ENCODE peak calls at places on chromosomes 7 and 10, in five cellular contexts. One of them, this sample, is unnamed.

GRCh38 chr7:132609222-132609621 is 33.0 kb upstream of the PLXNA4 start:
- DNase-seq in GM12878: no peak
- DNase-seq in transverse colon: no peak
- DNase-seq in ovary: no peak
- DNase-seq in A549: no peak
- DNase-seq in this sample: no peak

GRCh38 chr10:94320285-94320914 is 42.3 kb downstream of the NOC3L start:
- DNase-seq in GM12878: no peak
- DNase-seq in ovary: peak; percentile 71
- DNase-seq in transverse colon: peak; percentile 65
- DNase-seq in A549: peak; percentile 61
- DNase-seq in this sample: peak; percentile 57

GRCh38 chr7:84040365-84040764 is 154.2 kb downstream of the SEMA3A start:
- DNase-seq in A549: no peak
- DNase-seq in transverse colon: no peak
- DNase-seq in GM12878: no peak
- DNase-seq in ovary: no peak
- DNase-seq in this sample: no peak

GRCh38 chr7:96952974-96953391 is 52.4 kb upstream of the DLX6 start:
- DNase-seq in transverse colon: no peak
- DNase-seq in A549: no peak
- DNase-seq in ovary: no peak
- DNase-seq in GM12878: no peak
- DNase-seq in this sample: no peak

GRCh38 chr7:26398436-26399308 is 107.0 kb downstream of the SNX10 start:
- DNase-seq in GM12878: peak; percentile 91
- DNase-seq in A549: peak; percentile 37
- DNase-seq in ovary: peak; percentile 69
- DNase-seq in transverse colon: peak; percentile 68
- DNase-seq in this sample: peak; percentile 67

GRCh38 chr7:87155788-87156187 is 3.5 kb downstream of the DMTF1 start:
- DNase-seq in A549: no peak
- DNase-seq in ovary: no peak
- DNase-seq in GM12878: no peak
- DNase-seq in transverse colon: no peak
- DNase-seq in this sample: no peak

GRCh38 chr7:93226310-93226709 is at the start of gene HEPACAM2:
- DNase-seq in A549: no peak
- DNase-seq in GM12878: no peak
- DNase-seq in ovary: no peak
- DNase-seq in transverse colon: no peak
- DNase-seq in this sample: no peak

GRCh38 chr10:18104223-18104872 is 35.9 kb upstream of the CACNB2 start:
- DNase-seq in A549: peak; percentile 52
- DNase-seq in transverse colon: peak; percentile 56
- DNase-seq in ovary: peak; percentile 61
- DNase-seq in GM12878: no peak
- DNase-seq in this sample: no peak

GRCh38 chr7:148700693-148701092 is 2.0 kb downstream of the CUL1 start:
- DNase-seq in GM12878: no peak
- DNase-seq in A549: peak; percentile 9
- DNase-seq in transverse colon: peak; percentile 20
- DNase-seq in ovary: no peak
- DNase-seq in this sample: no peak

GRCh38 chr7:7566651-7567611 is at the start of gene MIOS:
- DNase-seq in transverse colon: peak; percentile 92
- DNase-seq in A549: peak; percentile 90
- DNase-seq in ovary: peak; percentile 92
- DNase-seq in GM12878: no peak
- DNase-seq in this sample: peak; percentile 97

GRCh38 chr7:148540041-148540738 is 50.4 kb upstream of the C7orf33 start:
- DNase-seq in GM12878: no peak
- DNase-seq in transverse colon: no peak
- DNase-seq in ovary: peak; percentile 37
- DNase-seq in A549: peak; percentile 47
- DNase-seq in this sample: no peak

GRCh38 chr10:132624847-132625839 is 87.6 kb downstream of the INPP5A start:
- DNase-seq in GM12878: no peak
- DNase-seq in transverse colon: no peak
- DNase-seq in A549: no peak
- DNase-seq in ovary: no peak
- DNase-seq in this sample: no peak

GRCh38 chr10:92712016-92712889 is 22.5 kb downstream of the HHEX start:
- DNase-seq in A549: no peak
- DNase-seq in transverse colon: no peak
- DNase-seq in ovary: no peak
- DNase-seq in GM12878: peak; percentile 16
- DNase-seq in this sample: no peak

GRCh38 chr7:41336981-41337380 is 365.9 kb downstream of the INHBA start:
- DNase-seq in GM12878: no peak
- DNase-seq in ovary: no peak
- DNase-seq in transverse colon: no peak
- DNase-seq in A549: no peak
- DNase-seq in this sample: no peak

GRCh38 chr7:158040199-158040598 is 547.4 kb downstream of the PTPRN2 start:
- DNase-seq in A549: no peak
- DNase-seq in transverse colon: no peak
- DNase-seq in ovary: no peak
- DNase-seq in GM12878: no peak
- DNase-seq in this sample: no peak

GRCh38 chr10:124220547-124220946 is 127.1 kb upstream of the CHST15 start:
- DNase-seq in ovary: no peak
- DNase-seq in transverse colon: no peak
- DNase-seq in A549: no peak
- DNase-seq in GM12878: no peak
- DNase-seq in this sample: no peak

GRCh38 chr7:131649003-131649541 is 92.6 kb upstream of the PODXL start:
- DNase-seq in GM12878: no peak
- DNase-seq in transverse colon: no peak
- DNase-seq in A549: no peak
- DNase-seq in ovary: peak; percentile 53
- DNase-seq in this sample: no peak

GRCh38 chr10:35642023-35642792 is at the start of gene FZD8:
- DNase-seq in GM12878: no peak
- DNase-seq in A549: peak; percentile 92
- DNase-seq in transverse colon: peak; percentile 93
- DNase-seq in ovary: peak; percentile 92
- DNase-seq in this sample: peak; percentile 97

GRCh38 chr7:7628476-7628875 is 12.1 kb upstream of the UMAD1 start:
- DNase-seq in transverse colon: no peak
- DNase-seq in GM12878: no peak
- DNase-seq in ovary: no peak
- DNase-seq in A549: no peak
- DNase-seq in this sample: no peak

GRCh38 chr10:128884496-128884895 is 582.5 kb upstream of the MGMT start:
- DNase-seq in GM12878: no peak
- DNase-seq in transverse colon: no peak
- DNase-seq in A549: no peak
- DNase-seq in ovary: no peak
- DNase-seq in this sample: peak; percentile 24

GRCh38 chr7:73612598-73613269 is 11.6 kb downstream of the MLXIPL start:
- DNase-seq in transverse colon: peak; percentile 83
- DNase-seq in GM12878: no peak
- DNase-seq in A549: peak; percentile 98
- DNase-seq in ovary: no peak
- DNase-seq in this sample: no peak

GRCh38 chr10:23408330-23408976 is 30.4 kb upstream of the OTUD1 start:
- DNase-seq in transverse colon: no peak
- DNase-seq in GM12878: no peak
- DNase-seq in A549: no peak
- DNase-seq in ovary: no peak
- DNase-seq in this sample: no peak

GRCh38 chr7:3866279-3866678 is 565.2 kb downstream of the SDK1 start:
- DNase-seq in A549: no peak
- DNase-seq in ovary: no peak
- DNase-seq in GM12878: no peak
- DNase-seq in transverse colon: no peak
- DNase-seq in this sample: no peak

GRCh38 chr7:24972991-24973390 is 7.0 kb downstream of the OSBPL3 start:
- DNase-seq in ovary: no peak
- DNase-seq in GM12878: no peak
- DNase-seq in A549: no peak
- DNase-seq in transverse colon: no peak
- DNase-seq in this sample: no peak

GRCh38 chr7:32582036-32582435 is 86.7 kb downstream of the AVL9 start:
- DNase-seq in ovary: no peak
- DNase-seq in transverse colon: no peak
- DNase-seq in GM12878: no peak
- DNase-seq in A549: no peak
- DNase-seq in this sample: no peak

GRCh38 chr10:60977161-60978128 is 33.5 kb upstream of the RHOBTB1 start:
- DNase-seq in A549: peak; percentile 45
- DNase-seq in GM12878: no peak
- DNase-seq in ovary: no peak
- DNase-seq in transverse colon: no peak
- DNase-seq in this sample: no peak

GRCh38 chr10:59754951-59755350 is 1.7 kb upstream of the MRLN start:
- DNase-seq in GM12878: no peak
- DNase-seq in transverse colon: no peak
- DNase-seq in ovary: no peak
- DNase-seq in A549: no peak
- DNase-seq in this sample: no peak

GRCh38 chr10:77251297-77252013 is 386.2 kb downstream of the KCNMA1 start:
- DNase-seq in GM12878: no peak
- DNase-seq in ovary: no peak
- DNase-seq in A549: peak; percentile 64
- DNase-seq in transverse colon: no peak
- DNase-seq in this sample: no peak

GRCh38 chr7:1539346-1540321 is 9.1 kb downstream of the MAFK start:
- DNase-seq in transverse colon: no peak
- DNase-seq in GM12878: no peak
- DNase-seq in A549: peak; percentile 63
- DNase-seq in ovary: no peak
- DNase-seq in this sample: no peak

GRCh38 chr10:70672993-70673928 is 955 bp downstream of the ADAMTS14 start:
- DNase-seq in ovary: no peak
- DNase-seq in transverse colon: no peak
- DNase-seq in GM12878: no peak
- DNase-seq in A549: no peak
- DNase-seq in this sample: no peak

GRCh38 chr10:77245953-77246352 is 391.7 kb downstream of the KCNMA1 start:
- DNase-seq in A549: no peak
- DNase-seq in ovary: no peak
- DNase-seq in GM12878: no peak
- DNase-seq in transverse colon: no peak
- DNase-seq in this sample: no peak

DNA sequence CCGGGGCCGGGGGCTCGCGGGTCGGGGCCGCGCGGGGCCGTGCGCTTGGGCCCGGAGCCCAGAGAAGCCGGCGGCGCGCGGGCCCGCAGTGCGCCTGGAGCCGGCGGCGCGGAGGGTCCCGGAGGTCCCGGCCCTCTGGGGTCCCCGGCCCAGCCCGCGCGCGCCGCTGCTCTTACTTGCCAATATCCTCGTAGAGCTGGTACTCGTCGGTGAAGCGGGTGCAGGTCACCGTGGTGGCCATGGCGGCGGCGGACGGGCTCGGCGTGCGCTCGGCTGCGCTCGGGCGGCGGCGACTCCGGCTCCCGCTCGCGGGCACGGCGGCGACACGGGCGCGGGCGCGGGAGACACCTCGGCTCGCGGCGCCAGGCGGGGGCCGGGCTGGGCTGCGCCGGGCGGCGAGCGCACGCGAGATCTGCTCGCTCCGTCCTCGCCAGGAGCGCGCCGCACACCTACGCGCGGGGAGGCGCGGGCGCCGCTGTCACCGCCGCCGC is at the start of gene CAMK2B:
- DNase-seq in ovary: no peak
- DNase-seq in A549: no peak
- DNase-seq in GM12878: no peak
- DNase-seq in transverse colon: no peak
- DNase-seq in this sample: peak; percentile 82
- H3K4me3 ChIP-seq in ovary: no peak within 1 kb of the TSS
- H3K4me3 ChIP-seq in A549: peak within 1 kb of the TSS; percentile 55
- H3K4me3 ChIP-seq in GM12878: no peak within 1 kb of the TSS
- H3K4me3 ChIP-seq in transverse colon: no peak within 1 kb of the TSS
- H3K4me3 ChIP-seq in this sample: peak within 1 kb of the TSS; percentile 24

GRCh38 chr10:50279489-50279888 is 28.2 kb upstream of the ASAH2 start:
- DNase-seq in GM12878: no peak
- DNase-seq in transverse colon: no peak
- DNase-seq in A549: peak; percentile 47
- DNase-seq in ovary: no peak
- DNase-seq in this sample: no peak

GRCh38 chr10:50280049-50280448 is 28.7 kb upstream of the ASAH2 start:
- DNase-seq in ovary: no peak
- DNase-seq in A549: no peak
- DNase-seq in GM12878: no peak
- DNase-seq in transverse colon: no peak
- DNase-seq in this sample: no peak

GRCh38 chr10:50271564-50272250 is 20.4 kb upstream of the ASAH2 start:
- DNase-seq in ovary: no peak
- DNase-seq in GM12878: no peak
- DNase-seq in transverse colon: no peak
- DNase-seq in A549: no peak
- DNase-seq in this sample: no peak

GRCh38 chr10:50272531-50272930 is 21.2 kb upstream of the ASAH2 start:
- DNase-seq in A549: no peak
- DNase-seq in transverse colon: no peak
- DNase-seq in GM12878: no peak
- DNase-seq in ovary: no peak
- DNase-seq in this sample: no peak

GRCh38 chr10:50275650-50276235 is 24.4 kb upstream of the ASAH2 start:
- DNase-seq in GM12878: peak; percentile 25
- DNase-seq in transverse colon: peak; percentile 43
- DNase-seq in A549: peak; percentile 34
- DNase-seq in ovary: no peak
- DNase-seq in this sample: no peak
- TF ChIP-seq EP300 in GM12878: no peak
- TF ChIP-seq EP300 in transverse colon: no peak
- TF ChIP-seq EP300 in A549: no peak
- TF ChIP-seq EP300 in ovary: no peak
- TF ChIP-seq EP300 in this sample: no peak

GRCh38 chr7:129054438-129055293 is at the start of gene TNPO3:
- DNase-seq in A549: peak; percentile 96
- DNase-seq in ovary: peak; percentile 95
- DNase-seq in GM12878: peak; percentile 78
- DNase-seq in transverse colon: peak; percentile 96
- DNase-seq in this sample: peak; percentile 94

GRCh38 chr7:129053938-129054437 is 923 bp downstream of the TNPO3 start:
- DNase-seq in A549: no peak
- DNase-seq in ovary: no peak
- DNase-seq in GM12878: no peak
- DNase-seq in transverse colon: no peak
- DNase-seq in this sample: no peak

GRCh38 chr7:129052441-129052840 is 2.5 kb downstream of the TNPO3 start:
- DNase-seq in ovary: no peak
- DNase-seq in transverse colon: no peak
- DNase-seq in A549: no peak
- DNase-seq in GM12878: no peak
- DNase-seq in this sample: no peak

GRCh38 chr7:129055294-129055816 is 444 bp upstream of the TNPO3 start:
- DNase-seq in GM12878: no peak
- DNase-seq in transverse colon: no peak
- DNase-seq in A549: no peak
- DNase-seq in ovary: no peak
- DNase-seq in this sample: no peak

GRCh38 chr7:129055861-129056464 is 1.1 kb upstream of the TNPO3 start:
- DNase-seq in ovary: no peak
- DNase-seq in GM12878: no peak
- DNase-seq in A549: no peak
- DNase-seq in transverse colon: no peak
- DNase-seq in this sample: no peak
- H3K4me3 ChIP-seq in ovary: no peak overlapping the region
- H3K4me3 ChIP-seq in GM12878: peak overlapping the region; percentile 97
- H3K4me3 ChIP-seq in A549: peak overlapping the region; percentile 85
- H3K4me3 ChIP-seq in transverse colon: no peak overlapping the region
- H3K4me3 ChIP-seq in this sample: no peak overlapping the region

GRCh38 chr10:50326757-50327701 is 75.7 kb upstream of the ASAH2 start:
- DNase-seq in GM12878: no peak
- DNase-seq in ovary: no peak
- DNase-seq in A549: peak; percentile 24
- DNase-seq in transverse colon: no peak
- DNase-seq in this sample: no peak
- TF ChIP-seq EP300 in GM12878: no peak
- TF ChIP-seq EP300 in ovary: no peak
- TF ChIP-seq EP300 in A549: no peak
- TF ChIP-seq EP300 in transverse colon: no peak
- TF ChIP-seq EP300 in this sample: peak; percentile 19

This sample was measured in upper lobe of left lung.